ENCODE peak calls at places on chromosome 5, in nine cellular contexts. M, W, Q, Z, G, A, F, I and C are unnamed samples.

GRCh38 chr5:96220610-96221390 is 212.2 kb downstream of the PCSK1 start:
- DNase-seq in M (peak), W (no peak), Q (no peak), Z (no peak), G (no peak), A (no peak), F (no peak), I (no peak), C (no peak)

GRCh38 chr5:9431496-9432258 is 114.2 kb downstream of the SEMA5A start:
- DNase-seq in M (no peak), W (no peak), Q (no peak), Z (no peak), G (no peak), A (no peak), F (peak), I (no peak), C (no peak)

GRCh38 chr5:150358261-150359095 is 981 bp downstream of the TCOF1 start:
- DNase-seq in M (no peak), W (no peak), Q (no peak), Z (no peak), G (no peak), A (no peak), F (no peak), I (no peak), C (no peak)

GRCh38 chr5:169804861-169805260 is 167.8 kb downstream of the DOCK2 start:
- DNase-seq in M (no peak), W (no peak), Q (no peak), Z (no peak), G (no peak), A (no peak), F (no peak), I (no peak), C (no peak)

GRCh38 chr5:179326176-179326997 is 18.9 kb downstream of the ADAMTS2 start:
- DNase-seq in M (peak), W (peak), Q (no peak), Z (no peak), G (peak), A (no peak), F (no peak), I (no peak), C (no peak)

GRCh38 chr5:122156724-122157325 is 27.5 kb downstream of the ZNF474 start:
- DNase-seq in M (peak), W (no peak), Q (no peak), Z (no peak), G (no peak), A (peak), F (peak), I (peak), C (no peak)

GRCh38 chr5:128498844-128499455 is 39.1 kb downstream of the FBN2 start:
- DNase-seq in M (peak), W (peak), Q (no peak), Z (no peak), G (no peak), A (peak), F (peak), I (no peak), C (no peak)

GRCh38 chr5:92353107-92354030 is 970.3 kb upstream of the ARRDC3 start:
- DNase-seq in M (peak), W (no peak), Q (no peak), Z (no peak), G (no peak), A (no peak), F (no peak), I (no peak), C (no peak)

GRCh38 chr5:142445266-142445665 is 120.4 kb upstream of the SPRY4 start:
- DNase-seq in M (no peak), W (no peak), Q (no peak), Z (no peak), G (no peak), A (no peak), F (no peak), I (no peak), C (no peak)

GRCh38 chr5:126369995-126370731 is 53.0 kb upstream of the GRAMD2B start:
- DNase-seq in M (no peak), W (peak), Q (no peak), Z (no peak), G (no peak), A (no peak), F (no peak), I (no peak), C (no peak)

GRCh38 chr5:1105350-1106265 is 6.3 kb downstream of the SLC12A7 start:
- DNase-seq in M (no peak), W (peak), Q (no peak), Z (no peak), G (no peak), A (no peak), F (no peak), I (no peak), C (peak)

GRCh38 chr5:143233020-143233419 is 170.5 kb downstream of the NR3C1 start:
- DNase-seq in M (peak), W (no peak), Q (no peak), Z (no peak), G (no peak), A (no peak), F (no peak), I (no peak), C (no peak)